ENCODE peak calls at places on chromosomes 7 and 10, in four cellular contexts. K, A, V and U are unnamed samples.

GRCh38 chr10:60463726-60464125 is 74.1 kb upstream of the ANK3 start:
- DNase-seq in K (no peak), A (no peak), V (no peak), U (no peak)

GRCh38 chr7:42106562-42106961 is 130.4 kb downstream of the GLI3 start:
- DNase-seq in K (no peak), A (no peak), V (no peak), U (no peak)

GRCh38 chr10:46528675-46529615 is 27.5 kb downstream of the GPRIN2 start:
- DNase-seq in K (no peak), A (peak; percentile 20), V (no peak), U (no peak)

GRCh38 chr10:73876971-73877370 is 2.6 kb upstream of the CAMK2G start:
- DNase-seq in K (no peak), A (no peak), V (peak; percentile 67), U (no peak)

GRCh38 chr10:112376578-112376855 is 2.6 kb downstream of the ACSL5 start:
- DNase-seq in K (no peak), A (no peak), V (no peak), U (no peak)

GRCh38 chr10:420154-421121 is 269.0 kb downstream of the DIP2C start:
- DNase-seq in K (no peak), A (no peak), V (no peak), U (no peak)

GRCh38 chr10:62694537-62695126 is 109.9 kb upstream of the ADO start:
- DNase-seq in K (no peak), A (no peak), V (no peak), U (no peak)

GRCh38 chr10:35462491-35462934 is 126.2 kb downstream of the CCNY start:
- DNase-seq in K (no peak), A (no peak), V (no peak), U (no peak)

GRCh38 chr10:63409465-63410027 is 56.2 kb downstream of the JMJD1C start:
- DNase-seq in K (no peak), A (no peak), V (peak; percentile 53), U (no peak)

GRCh38 chr7:96675548-96675947 is 34.1 kb downstream of the SEM1 start:
- DNase-seq in K (no peak), A (no peak), V (no peak), U (no peak)

GRCh38 chr10:125260260-125260659 is 99.9 kb upstream of the CTBP2 start:
- DNase-seq in K (no peak), A (no peak), V (no peak), U (no peak)

GRCh38 chr7:101941481-101942383 is 124.3 kb downstream of the CUX1 start:
- DNase-seq in K (no peak), A (peak; percentile 62), V (peak; percentile 95), U (no peak)

GRCh38 chr7:131603932-131604331 is 47.5 kb upstream of the PODXL start:
- DNase-seq in K (no peak), A (no peak), V (no peak), U (no peak)

GRCh38 chr7:107387077-107387476 is 82.8 kb upstream of the GPR22 start:
- DNase-seq in K (peak; percentile 47), A (no peak), V (no peak), U (no peak)

GRCh38 chr7:110142939-110143526 is 947.9 kb upstream of the LRRN3 start:
- DNase-seq in K (no peak), A (no peak), V (no peak), U (no peak)

GRCh38 chr7:31603076-31603475 is 83.9 kb upstream of the PPP1R17 start:
- DNase-seq in K (no peak), A (no peak), V (no peak), U (no peak)

GRCh38 chr10:5526691-5527331 is 2.0 kb downstream of the CALML3 start:
- DNase-seq in K (no peak), A (peak; percentile 9), V (no peak), U (no peak)

GRCh38 chr10:5525581-5526271 is 965 bp downstream of the CALML3 start:
- DNase-seq in K (no peak), A (no peak), V (peak; percentile 73), U (no peak)

GRCh38 chr10:5523796-5524574 is 776 bp upstream of the CALML3 start:
- DNase-seq in K (no peak), A (no peak), V (no peak), U (no peak)

GRCh38 chr10:5524721-5525531 is at the start of gene CALML3:
- DNase-seq in K (no peak), A (no peak), V (peak; percentile 63), U (no peak)

DNA sequence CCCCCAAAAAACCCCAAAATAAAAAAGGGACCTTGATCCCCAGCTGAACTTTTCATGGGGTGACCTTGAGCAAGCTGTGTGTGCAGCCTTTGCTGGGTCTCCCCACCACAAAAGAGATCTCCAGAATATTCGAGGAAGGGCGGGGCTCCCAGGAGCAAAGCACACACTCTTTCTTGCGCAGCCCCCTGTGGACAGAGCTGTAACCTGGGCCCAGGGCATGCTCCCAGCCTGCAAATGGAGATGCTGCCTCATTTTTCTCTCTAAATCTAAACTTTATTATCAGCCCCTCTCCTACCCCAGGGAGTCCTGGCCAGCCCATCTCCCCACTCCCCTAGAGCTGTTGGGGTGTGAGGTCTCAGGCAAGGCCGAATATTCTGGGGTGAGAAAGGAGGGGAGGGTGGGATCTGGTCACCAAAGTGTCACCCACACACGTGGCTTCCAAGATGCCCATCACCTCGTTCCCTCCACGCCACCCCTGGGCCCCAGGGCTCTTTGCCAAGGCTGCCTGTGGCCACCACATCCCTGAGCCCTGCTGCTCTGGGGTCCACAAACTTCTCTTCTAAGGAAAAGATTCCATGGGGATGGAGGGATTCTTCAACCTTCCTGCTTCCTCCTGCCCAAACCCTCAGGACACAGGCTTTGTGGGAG is 1.7 kb upstream of the CALML3 start:
- DNase-seq in K (no peak), A (no peak), V (no peak), U (no peak)
- TF ChIP-seq CTCF in K (no peak), A (no peak), V (no peak), U (no peak)

GRCh38 chr7:112707655-112708054 is 82.5 kb downstream of the TMEM168 start:
- DNase-seq in K (no peak), A (no peak), V (no peak), U (no peak)

DNA sequence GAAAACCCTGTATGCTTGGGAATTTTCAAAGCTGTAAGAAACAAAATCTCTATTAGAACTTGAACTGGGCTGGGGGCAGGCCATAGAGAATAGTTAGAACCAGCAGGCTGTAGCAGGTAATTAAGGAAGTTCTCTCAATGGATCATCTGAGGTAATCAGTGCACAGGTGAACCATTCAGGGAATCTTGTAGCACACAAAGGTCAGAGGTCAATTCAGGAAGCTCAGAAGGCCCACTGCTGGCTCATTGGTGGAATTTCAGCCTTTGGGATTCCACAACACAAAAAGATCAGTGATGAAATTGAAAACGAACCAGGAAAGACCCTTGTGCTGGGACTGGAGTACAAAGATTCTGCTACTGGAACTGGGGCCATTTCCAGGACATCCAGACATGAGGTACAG is 82.0 kb downstream of the TMEM168 start:
- DNase-seq in K (no peak), A (no peak), V (no peak), U (no peak)
- TF ChIP-seq CTCF in K (no peak), A (no peak), V (no peak), U (no peak)

DNA sequence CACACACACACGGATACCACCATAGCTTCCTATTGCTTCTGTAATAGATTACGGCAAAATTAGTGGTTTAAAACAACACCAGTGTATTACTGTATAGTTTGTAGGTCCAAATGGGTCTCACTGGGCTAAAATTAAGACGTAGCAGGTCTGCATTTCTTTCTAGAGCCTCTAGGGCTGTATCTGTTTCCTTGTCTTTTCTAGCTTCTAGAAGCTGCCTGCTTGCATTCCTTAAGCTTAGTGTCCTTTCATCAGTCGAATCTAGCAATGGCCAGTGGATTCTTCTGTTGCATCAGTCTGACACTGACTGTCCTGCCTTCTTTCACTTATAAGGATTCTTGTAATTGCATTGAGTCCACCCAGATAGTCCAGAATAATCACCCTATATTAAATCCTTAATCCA is 882.3 kb downstream of the PCDH15 start:
- DNase-seq in K (no peak), A (no peak), V (no peak), U (no peak)
- TF ChIP-seq CTCF in K (no peak), A (no peak), V (no peak), U (no peak)

DNA sequence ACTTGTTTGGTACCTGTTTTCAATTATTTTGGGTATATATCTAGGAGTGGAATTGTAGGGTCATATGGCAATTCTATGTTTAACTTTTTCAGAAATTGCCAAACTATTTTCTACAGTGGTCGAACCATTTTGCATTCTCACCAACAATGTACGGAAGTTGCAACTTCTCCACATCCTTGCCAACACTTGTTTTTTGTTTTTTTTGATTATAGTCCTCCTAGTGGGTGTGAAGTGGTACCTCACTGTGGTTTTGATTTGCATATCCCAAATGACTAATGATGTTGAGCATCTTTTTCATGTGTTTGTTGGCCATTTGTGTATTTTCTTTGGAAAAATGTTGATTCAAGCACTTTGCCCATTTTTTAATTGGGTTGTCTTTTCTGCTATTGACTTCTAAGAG is 122.1 kb downstream of the RPS24 start:
- DNase-seq in K (no peak), A (no peak), V (no peak), U (no peak)
- TF ChIP-seq CTCF in K (no peak), A (no peak), V (no peak), U (no peak)

GRCh38 chr7:130154501-130155317 is 50.5 kb downstream of the TMEM209 start:
- DNase-seq in K (no peak), A (no peak), V (no peak), U (no peak)
- TF ChIP-seq CTCF in K (peak; percentile 33), A (no peak), V (peak; percentile 23), U (no peak)

DNA sequence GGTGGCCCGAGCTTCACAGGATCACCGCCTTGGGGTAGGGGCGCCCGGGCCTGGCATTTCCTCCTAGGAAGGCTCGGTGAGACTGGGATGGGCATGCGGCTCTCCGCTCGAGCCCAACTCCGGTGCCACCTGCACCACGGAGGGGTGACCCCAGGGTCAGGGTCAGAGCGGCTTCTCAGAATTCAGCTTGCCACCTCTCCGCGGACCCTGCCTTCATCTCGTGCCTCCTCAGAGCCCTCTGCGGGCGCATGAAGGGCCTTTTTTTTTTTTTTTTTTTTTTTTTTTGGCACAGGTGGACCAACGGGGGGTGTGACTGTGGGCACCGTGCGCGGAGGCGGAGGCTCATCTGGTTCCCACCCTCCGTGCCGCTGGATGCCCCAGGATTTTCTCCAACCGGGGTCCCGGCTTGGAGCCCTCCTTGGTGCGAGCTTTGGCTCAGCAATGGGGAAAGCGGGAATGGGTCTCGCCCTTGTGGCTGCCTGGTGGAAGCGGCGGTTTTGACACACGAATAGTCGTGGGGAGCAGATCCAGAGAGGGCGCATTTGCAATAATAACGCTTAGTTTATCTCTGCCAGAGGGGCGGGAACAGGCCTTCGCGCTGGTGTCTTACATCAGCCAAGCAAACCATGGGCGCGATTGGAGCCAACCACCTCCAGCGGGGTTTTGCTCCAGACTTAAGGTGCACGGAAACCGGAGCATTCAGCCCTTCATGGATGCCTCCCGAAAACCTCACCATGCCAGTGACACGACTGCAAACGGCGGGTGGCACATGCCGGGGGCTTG is 5.0 kb upstream of the TNRC18 start:
- DNase-seq in K (peak; percentile 47), A (peak; percentile 73), V (peak; percentile 63), U (no peak)
- TF ChIP-seq CTCF in K (no peak), A (no peak), V (peak; percentile 17), U (no peak)